ENCODE peak calls at places on chromosomes 13 and 19, in four cellular contexts. X is uterus; Z is stimulated activated CD4-positive, alpha-beta T cell treated with anti-CD3 and anti-CD28 coated beads, Interleukin-4, amount 100 ng/mL, for 48 hours; S is activated gamma-delta T cell treated with Interleukin-2 at 50 U/mL for 16 hours. F is an unnamed sample.

GRCh38 chr13:82298110-82298509 is 1584.2 kb downstream of the SLITRK1 start:
- DNase-seq in S (no peak), X (no peak), Z (no peak), F (no peak)

GRCh38 chr13:87123987-87124784 is 547.0 kb upstream of the SLITRK5 start:
- DNase-seq in S (no peak), Z (no peak), X (no peak), F (peak; percentile 70)

GRCh38 chr19:4454952-4455738 is 2.4 kb downstream of the UBXN6 start:
- DNase-seq in Z (no peak), S (no peak), X (peak; percentile 75), F (no peak)

GRCh38 chr13:111216166-111216960 is 101.3 kb downstream of the ARHGEF7 start:
- DNase-seq in Z (no peak), S (peak; percentile 29), X (no peak), F (no peak)

GRCh38 chr13:48776396-48776795 is 122.7 kb downstream of the CYSLTR2 start:
- DNase-seq in X (no peak), Z (no peak), S (no peak), F (no peak)

GRCh38 chr13:48159436-48160225 is 64.7 kb upstream of the MED4 start:
- DNase-seq in Z (no peak), X (no peak), S (no peak), F (no peak)

GRCh38 chr19:955803-956746 is 28.1 kb upstream of the WDR18 start:
- DNase-seq in S (no peak), Z (no peak), X (no peak), F (no peak)

GRCh38 chr19:50002386-50002960 is 22.7 kb downstream of the VRK3 start:
- DNase-seq in Z (no peak), S (no peak), X (no peak), F (no peak)

GRCh38 chr19:40576585-40577451 is at the start of gene SHKBP1:
- DNase-seq in S (peak; percentile 94), X (peak; percentile 96), Z (peak; percentile 84), F (peak; percentile 91)

GRCh38 chr13:67086260-67086659 is 143.9 kb downstream of the PCDH9 start:
- DNase-seq in Z (no peak), S (no peak), X (no peak), F (no peak)

GRCh38 chr13:99389520-99390304 is 82.5 kb upstream of the GPR183 start:
- DNase-seq in X (no peak), S (no peak), Z (no peak), F (no peak)

GRCh38 chr13:46136688-46137087 is 31.9 kb upstream of the CPB2 start:
- DNase-seq in S (no peak), Z (no peak), X (no peak), F (no peak)

GRCh38 chr13:83215627-83216026 is 666.6 kb downstream of the SLITRK1 start:
- DNase-seq in X (no peak), S (no peak), Z (no peak), F (no peak)

GRCh38 chr19:47486900-47487299 is 2.9 kb upstream of the KPTN start:
- DNase-seq in S (no peak), Z (no peak), X (no peak), F (peak; percentile 82)

GRCh38 chr13:23847545-23847944 is 41.7 kb downstream of the MIPEP start:
- DNase-seq in S (no peak), X (no peak), Z (no peak), F (peak; percentile 8)

GRCh38 chr13:75745387-75745786 is 109.3 kb downstream of the LMO7 start:
- DNase-seq in Z (no peak), S (no peak), X (no peak), F (no peak)

GRCh38 chr13:51803018-51803417 is 945 bp downstream of the DHRS12 start:
- DNase-seq in X (peak; percentile 50), Z (no peak), S (no peak), F (no peak)

GRCh38 chr13:50679321-50679720 is 164.2 kb downstream of the DLEU7 start:
- DNase-seq in Z (no peak), X (no peak), S (no peak), F (no peak)

GRCh38 chr19:53192771-53193533 is at the start of gene ZNF665:
- DNase-seq in S (peak; percentile 77), X (peak; percentile 91), Z (peak; percentile 64), F (no peak)

GRCh38 chr19:12838182-12838890 is at the start of gene MAST1:
- DNase-seq in Z (peak; percentile 56), S (no peak), X (no peak), F (no peak)